ENCODE peak calls at places on chromosomes 4 and X, in four cellular contexts. W, J, S and Z are unnamed samples.

GRCh38 chr4:1014395-1015167 is 3.2 kb downstream of the FGFRL1 start:
- DNase-seq in W (no peak), J (no peak), S (peak), Z (no peak)

GRCh38 chr4:86031927-86032326 is 327.9 kb downstream of the MAPK10 start:
- DNase-seq in W (no peak), J (no peak), S (peak), Z (no peak)

GRCh38 chr4:84877051-84877833 is 89.2 kb downstream of the WDFY3 start:
- DNase-seq in W (no peak), J (peak), S (peak), Z (no peak)

GRCh38 chrX:101232316-101232715 is 12.7 kb downstream of the DRP2 start:
- DNase-seq in W (peak), J (no peak), S (no peak), Z (peak)

GRCh38 chr4:80876810-80877209 is 153.7 kb upstream of the BMP3 start:
- DNase-seq in W (no peak), J (no peak), S (no peak), Z (no peak)

GRCh38 chr4:68907230-68907629 is 44.4 kb downstream of the UGT2A3 start:
- DNase-seq in W (no peak), J (peak), S (peak), Z (no peak)

GRCh38 chr4:139581096-139581495 is 25.1 kb upstream of the SETD7 start:
- DNase-seq in W (no peak), J (no peak), S (peak), Z (no peak)

GRCh38 chr4:54066718-54067129 is 2.3 kb upstream of the CHIC2 start:
- DNase-seq in W (no peak), J (no peak), S (peak), Z (no peak)

GRCh38 chr4:121594796-121595526 is 101.8 kb downstream of the ANXA5 start:
- DNase-seq in W (peak), J (peak), S (peak), Z (peak)

GRCh38 chr4:87121332-87122065 is 98.9 kb downstream of the KLHL8 start:
- DNase-seq in W (peak), J (no peak), S (no peak), Z (peak)

GRCh38 chr4:97525236-97525635 is 618.0 kb downstream of the STPG2 start:
- DNase-seq in W (no peak), J (no peak), S (no peak), Z (peak)

GRCh38 chr4:25144870-25145481 is 15.3 kb downstream of the SEPSECS start:
- DNase-seq in W (peak), J (peak), S (peak), Z (peak)

GRCh38 chr4:8618961-8619720 is 26.6 kb downstream of the CPZ start:
- DNase-seq in W (no peak), J (no peak), S (no peak), Z (no peak)

GRCh38 chr4:182768821-182769220 is 148.4 kb downstream of the DCTD start:
- DNase-seq in W (peak), J (no peak), S (no peak), Z (peak)

GRCh38 chrX:110006826-110007375 is 4.0 kb downstream of the TMEM164 start:
- DNase-seq in W (peak), J (no peak), S (no peak), Z (no peak)

GRCh38 chr4:180828455-180829018 is 1414.7 kb upstream of the TENM3 start:
- DNase-seq in W (peak), J (peak), S (peak), Z (peak)

GRCh38 chr4:145840162-145840768 is 98.4 kb downstream of the ZNF827 start:
- DNase-seq in W (peak), J (peak), S (peak), Z (peak)

GRCh38 chr4:8342651-8343050 is 73.1 kb downstream of the HTRA3 start:
- DNase-seq in W (no peak), J (no peak), S (no peak), Z (no peak)

GRCh38 chr4:2861631-2862436 is 18.2 kb downstream of the ADD1 start:
- DNase-seq in W (no peak), J (no peak), S (peak), Z (no peak)

GRCh38 chr4:145808021-145808650 is 128.2 kb downstream of the C4orf51 start:
- DNase-seq in W (peak), J (peak), S (peak), Z (peak)

GRCh38 chrX:119693996-119694451 is 1.1 kb upstream of the SEPTIN6 start:
- DNase-seq in W (no peak), J (no peak), S (no peak), Z (no peak)

GRCh38 chr4:10226756-10227155 is 110.2 kb upstream of the WDR1 start:
- DNase-seq in W (no peak), J (no peak), S (peak), Z (no peak)

GRCh38 chr4:41167191-41167590 is 47.2 kb downstream of the APBB2 start:
- DNase-seq in W (no peak), J (no peak), S (no peak), Z (no peak)

GRCh38 chrX:118495958-118496762 is 545 bp downstream of the DOCK11 start:
- DNase-seq in W (no peak), J (peak), S (peak), Z (peak)

GRCh38 chrX:118498351-118498750 is 2.7 kb downstream of the DOCK11 start:
- DNase-seq in W (no peak), J (no peak), S (no peak), Z (no peak)

GRCh38 chrX:118498755-118499154 is 3.1 kb downstream of the DOCK11 start:
- DNase-seq in W (no peak), J (no peak), S (no peak), Z (no peak)

GRCh38 chrX:118496763-118497079 is 1.1 kb downstream of the DOCK11 start:
- DNase-seq in W (no peak), J (no peak), S (no peak), Z (no peak)

GRCh38 chrX:118497180-118497814 is 1.7 kb downstream of the DOCK11 start:
- DNase-seq in W (no peak), J (no peak), S (no peak), Z (no peak)
- H3K27ac ChIP-seq in W (no peak), J (no peak), S (no peak), Z (peak)

GRCh38 chr4:15116509-15117079 is 114.3 kb downstream of the CPEB2 start:
- DNase-seq in W (no peak), J (no peak), S (no peak), Z (no peak)

GRCh38 chr4:15118281-15118680 is 116.0 kb downstream of the CPEB2 start:
- DNase-seq in W (no peak), J (peak), S (no peak), Z (peak)

GRCh38 chr4:15117270-15117946 is 115.1 kb downstream of the CPEB2 start:
- DNase-seq in W (no peak), J (no peak), S (peak), Z (no peak)
- H3K27ac ChIP-seq in W (no peak), J (no peak), S (no peak), Z (no peak)

GRCh38 chr4:48375651-48376291 is 34.4 kb downstream of the SLAIN2 start:
- DNase-seq in W (peak), J (peak), S (peak), Z (peak)
- H3K27ac ChIP-seq in W (peak), J (peak), S (no peak), Z (no peak)

DNA sequence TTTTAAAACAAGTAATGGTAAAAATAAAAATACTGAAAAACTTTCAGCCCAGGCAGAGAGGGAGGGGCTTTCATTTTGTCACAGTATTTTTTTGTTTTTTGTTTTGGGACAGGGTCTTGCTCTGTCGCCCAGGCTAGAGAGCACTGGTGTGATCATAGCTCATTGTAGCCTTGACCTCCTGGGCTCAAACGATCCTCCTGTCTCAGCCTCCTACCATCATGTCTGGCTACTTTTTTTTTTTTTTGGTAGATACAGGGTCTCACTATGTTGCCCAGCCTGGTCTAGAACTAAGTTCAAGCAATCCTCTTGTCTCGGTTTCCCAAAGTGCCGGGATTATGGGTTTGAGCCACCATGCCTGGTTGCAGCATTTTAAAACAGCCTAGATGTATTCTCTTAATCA is 40.8 kb upstream of the FAT1 start:
- DNase-seq in W (no peak), J (no peak), S (no peak), Z (no peak)
- H3K27ac ChIP-seq in W (no peak), J (no peak), S (no peak), Z (no peak)

GRCh38 chr4:184270808-184271413 is 53.2 kb upstream of the ENPP6 start:
- DNase-seq in W (no peak), J (no peak), S (no peak), Z (no peak)

GRCh38 chr4:184269879-184270430 is 52.3 kb upstream of the ENPP6 start:
- DNase-seq in W (no peak), J (no peak), S (no peak), Z (no peak)

GRCh38 chr4:184273166-184274147 is 55.8 kb upstream of the ENPP6 start:
- DNase-seq in W (no peak), J (no peak), S (no peak), Z (no peak)

GRCh38 chr4:184275766-184276165 is 58.1 kb upstream of the ENPP6 start:
- DNase-seq in W (peak), J (no peak), S (no peak), Z (no peak)

GRCh38 chr4:184274288-184274951 is 56.7 kb upstream of the ENPP6 start:
- DNase-seq in W (no peak), J (no peak), S (peak), Z (no peak)
- H3K27ac ChIP-seq in W (peak), J (no peak), S (no peak), Z (no peak)

DNA sequence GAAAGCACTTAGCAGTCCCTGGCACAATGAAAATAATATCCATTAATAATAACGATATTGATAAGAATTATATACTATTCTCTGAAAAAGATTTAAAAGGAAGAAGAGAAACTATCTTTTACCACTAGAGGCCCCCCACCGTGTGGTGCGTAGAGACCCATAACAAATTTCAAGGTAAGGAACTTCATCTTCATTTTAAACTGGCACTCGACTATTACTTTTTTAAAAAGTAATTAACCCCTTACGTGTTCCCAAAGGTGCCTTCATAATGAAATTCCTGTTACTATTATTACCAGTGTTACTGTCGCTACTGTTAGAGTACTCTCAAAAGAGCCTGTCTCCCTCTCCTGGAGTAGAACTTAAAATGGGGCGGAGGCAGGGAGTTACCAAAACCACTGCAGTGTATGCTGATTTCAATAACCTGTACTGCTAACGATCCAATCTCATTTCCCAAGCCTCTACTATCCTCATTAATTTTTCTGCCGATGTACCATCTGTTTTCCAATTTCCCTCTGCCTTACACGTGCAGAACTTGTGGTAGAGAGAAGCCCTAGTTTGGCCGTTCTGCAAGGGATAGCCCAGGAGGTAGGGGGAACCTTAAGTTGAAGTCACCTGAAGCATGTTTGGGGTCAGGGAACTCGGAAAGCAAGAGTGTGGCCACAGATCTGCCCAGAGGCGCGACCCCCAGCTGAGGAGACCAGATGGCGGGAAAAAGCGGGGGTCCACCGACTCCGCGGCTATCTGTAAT is 813 bp upstream of the STK26 start:
- DNase-seq in W (no peak), J (no peak), S (peak), Z (no peak)
- H3K27ac ChIP-seq in W (no peak), J (peak), S (no peak), Z (no peak)

GRCh38 chr4:89196745-89197144 is 85.4 kb downstream of the TIGD2 start:
- DNase-seq in W (no peak), J (peak), S (peak), Z (no peak)

GRCh38 chr4:89193828-89194227 is 82.5 kb downstream of the TIGD2 start:
- DNase-seq in W (no peak), J (no peak), S (peak), Z (no peak)

GRCh38 chr4:89197920-89198319 is 86.6 kb downstream of the TIGD2 start:
- DNase-seq in W (no peak), J (no peak), S (no peak), Z (no peak)

GRCh38 chr4:89196056-89196674 is 84.8 kb downstream of the TIGD2 start:
- DNase-seq in W (no peak), J (no peak), S (no peak), Z (peak)
- H3K27ac ChIP-seq in W (no peak), J (peak), S (no peak), Z (no peak)

GRCh38 chr4:15348695-15349094 is 79.1 kb upstream of the C1QTNF7 start:
- DNase-seq in W (no peak), J (no peak), S (no peak), Z (no peak)

GRCh38 chr4:15352508-15352907 is 75.3 kb upstream of the C1QTNF7 start:
- DNase-seq in W (peak), J (no peak), S (no peak), Z (peak)

GRCh38 chr4:15348236-15348635 is 79.6 kb upstream of the C1QTNF7 start:
- DNase-seq in W (peak), J (no peak), S (peak), Z (peak)

GRCh38 chr4:15349426-15349825 is 78.4 kb upstream of the C1QTNF7 start:
- DNase-seq in W (no peak), J (no peak), S (no peak), Z (peak)

GRCh38 chr4:15349965-15350364 is 77.9 kb upstream of the C1QTNF7 start:
- DNase-seq in W (no peak), J (no peak), S (no peak), Z (no peak)
- H3K27ac ChIP-seq in W (no peak), J (no peak), S (no peak), Z (no peak)